ENCODE peak calls at places on chromosomes 1 and 21, in four cellular contexts. One of them, this sample, is unnamed.

GRCh38 chr1:29758764-29759499 is 522.6 kb downstream of the PTPRU start:
- DNase-seq in ovary: no peak
- DNase-seq in tibial nerve: no peak
- DNase-seq in prostate gland: no peak
- DNase-seq in this sample: no peak

GRCh38 chr1:202615501-202616354 is 94.5 kb downstream of the SYT2 start:
- DNase-seq in prostate gland: no peak
- DNase-seq in ovary: no peak
- DNase-seq in tibial nerve: no peak
- DNase-seq in this sample: no peak

GRCh38 chr1:11707621-11708276 is 16.2 kb downstream of the DRAXIN start:
- DNase-seq in ovary: no peak
- DNase-seq in prostate gland: peak
- DNase-seq in tibial nerve: no peak
- DNase-seq in this sample: no peak

GRCh38 chr1:91026777-91027176 is 4.9 kb upstream of the ZNF644 start:
- DNase-seq in tibial nerve: no peak
- DNase-seq in ovary: no peak
- DNase-seq in prostate gland: no peak
- DNase-seq in this sample: no peak

GRCh38 chr1:190373705-190374336 is 103.8 kb downstream of the BRINP3 start:
- DNase-seq in prostate gland: no peak
- DNase-seq in ovary: no peak
- DNase-seq in tibial nerve: no peak
- DNase-seq in this sample: no peak

GRCh38 chr1:17280894-17281293 is 27.1 kb upstream of the PADI4 start:
- DNase-seq in tibial nerve: no peak
- DNase-seq in prostate gland: no peak
- DNase-seq in ovary: no peak
- DNase-seq in this sample: no peak

GRCh38 chr1:7454052-7454815 is 316.9 kb upstream of the VAMP3 start:
- DNase-seq in ovary: no peak
- DNase-seq in tibial nerve: no peak
- DNase-seq in prostate gland: no peak
- DNase-seq in this sample: no peak

GRCh38 chr1:10046356-10047085 is 13.8 kb downstream of the UBE4B start:
- DNase-seq in prostate gland: no peak
- DNase-seq in ovary: no peak
- DNase-seq in tibial nerve: no peak
- DNase-seq in this sample: peak

GRCh38 chr1:172483448-172483847 is 39.6 kb upstream of the PIGC start:
- DNase-seq in ovary: no peak
- DNase-seq in tibial nerve: no peak
- DNase-seq in prostate gland: no peak
- DNase-seq in this sample: no peak

GRCh38 chr1:41695118-41695517 is 210.6 kb upstream of the EDN2 start:
- DNase-seq in prostate gland: peak
- DNase-seq in ovary: no peak
- DNase-seq in tibial nerve: no peak
- DNase-seq in this sample: no peak

GRCh38 chr1:210758261-210758660 is 375.7 kb downstream of the KCNH1 start:
- DNase-seq in ovary: no peak
- DNase-seq in prostate gland: no peak
- DNase-seq in tibial nerve: no peak
- DNase-seq in this sample: no peak

GRCh38 chr21:43991447-43991991 is 20.6 kb upstream of the TRAPPC10 start:
- DNase-seq in tibial nerve: no peak
- DNase-seq in prostate gland: no peak
- DNase-seq in ovary: peak
- DNase-seq in this sample: no peak

GRCh38 chr1:205064741-205065316 is 19.4 kb downstream of the TMEM81 start:
- DNase-seq in tibial nerve: no peak
- DNase-seq in prostate gland: no peak
- DNase-seq in ovary: no peak
- DNase-seq in this sample: no peak

GRCh38 chr1:198157847-198158765 is 1.3 kb downstream of the NEK7 start:
- DNase-seq in ovary: peak
- DNase-seq in tibial nerve: no peak
- DNase-seq in prostate gland: no peak
- DNase-seq in this sample: no peak

GRCh38 chr1:181531951-181532640 is 48.8 kb downstream of the CACNA1E start:
- DNase-seq in tibial nerve: no peak
- DNase-seq in ovary: no peak
- DNase-seq in prostate gland: no peak
- DNase-seq in this sample: no peak

GRCh38 chr1:39130297-39130696 is 74.2 kb upstream of the MACF1 start:
- DNase-seq in prostate gland: peak
- DNase-seq in ovary: no peak
- DNase-seq in tibial nerve: no peak
- DNase-seq in this sample: no peak

GRCh38 chr1:232176222-232176621 is 453.7 kb downstream of the SIPA1L2 start:
- DNase-seq in tibial nerve: no peak
- DNase-seq in ovary: no peak
- DNase-seq in prostate gland: no peak
- DNase-seq in this sample: no peak

GRCh38 chr21:28215214-28215954 is 777.3 kb downstream of the LTN1 start:
- DNase-seq in tibial nerve: no peak
- DNase-seq in prostate gland: no peak
- DNase-seq in ovary: no peak
- DNase-seq in this sample: no peak

GRCh38 chr1:41009466-41009865 is 12.1 kb downstream of the SLFNL1 start:
- DNase-seq in ovary: no peak
- DNase-seq in tibial nerve: no peak
- DNase-seq in prostate gland: no peak
- DNase-seq in this sample: no peak

GRCh38 chr1:3170566-3171453 is 101.8 kb downstream of the PRDM16 start:
- DNase-seq in tibial nerve: peak
- DNase-seq in prostate gland: peak
- DNase-seq in ovary: peak
- DNase-seq in this sample: peak

GRCh38 chr1:238912148-238912547 is 474.2 kb upstream of the CHRM3 start:
- DNase-seq in tibial nerve: no peak
- DNase-seq in ovary: no peak
- DNase-seq in prostate gland: no peak
- DNase-seq in this sample: no peak

GRCh38 chr1:6450943-6451373 is 15.0 kb downstream of the TNFRSF25 start:
- DNase-seq in prostate gland: no peak
- DNase-seq in tibial nerve: no peak
- DNase-seq in ovary: no peak
- DNase-seq in this sample: no peak

GRCh38 chr1:20578062-20578461 is 10.8 kb upstream of the CDA start:
- DNase-seq in prostate gland: no peak
- DNase-seq in tibial nerve: no peak
- DNase-seq in ovary: no peak
- DNase-seq in this sample: no peak

GRCh38 chr1:154454391-154455120 is 47.5 kb upstream of the TDRD10 start:
- DNase-seq in prostate gland: no peak
- DNase-seq in tibial nerve: no peak
- DNase-seq in ovary: no peak
- DNase-seq in this sample: no peak

GRCh38 chr1:91777630-91778300 is 108.2 kb downstream of the TGFBR3 start:
- DNase-seq in ovary: no peak
- DNase-seq in tibial nerve: no peak
- DNase-seq in prostate gland: no peak
- DNase-seq in this sample: no peak

GRCh38 chr21:37758997-37759396 is 157.3 kb downstream of the KCNJ6 start:
- DNase-seq in prostate gland: peak
- DNase-seq in ovary: no peak
- DNase-seq in tibial nerve: no peak
- DNase-seq in this sample: no peak

GRCh38 chr1:51063121-51063520 is 38.9 kb upstream of the C1orf185 start:
- DNase-seq in tibial nerve: no peak
- DNase-seq in ovary: no peak
- DNase-seq in prostate gland: no peak
- DNase-seq in this sample: no peak

GRCh38 chr21:15207231-15207630 is 142.4 kb upstream of the NRIP1 start:
- DNase-seq in ovary: no peak
- DNase-seq in prostate gland: no peak
- DNase-seq in tibial nerve: no peak
- DNase-seq in this sample: no peak

GRCh38 chr1:30805301-30806003 is 47.9 kb upstream of the LAPTM5 start:
- DNase-seq in ovary: no peak
- DNase-seq in tibial nerve: no peak
- DNase-seq in prostate gland: no peak
- DNase-seq in this sample: no peak

GRCh38 chr1:93604411-93604810 is 77.2 kb downstream of the BCAR3 start:
- DNase-seq in ovary: no peak
- DNase-seq in prostate gland: no peak
- DNase-seq in tibial nerve: no peak
- DNase-seq in this sample: no peak

GRCh38 chr1:91137173-91137852 is 115.5 kb upstream of the ZNF644 start:
- DNase-seq in tibial nerve: no peak
- DNase-seq in ovary: no peak
- DNase-seq in prostate gland: no peak
- DNase-seq in this sample: no peak

GRCh38 chr1:165495811-165496143 is 48.0 kb upstream of the LRRC52 start:
- DNase-seq in ovary: no peak
- DNase-seq in tibial nerve: no peak
- DNase-seq in prostate gland: no peak
- DNase-seq in this sample: no peak

GRCh38 chr21:24955275-24955961 is 651.9 kb downstream of the MRPL39 start:
- DNase-seq in prostate gland: no peak
- DNase-seq in tibial nerve: no peak
- DNase-seq in ovary: no peak
- DNase-seq in this sample: no peak
- H3K4me3 ChIP-seq in prostate gland: no peak
- H3K4me3 ChIP-seq in tibial nerve: no peak
- H3K4me3 ChIP-seq in ovary: no peak
- H3K4me3 ChIP-seq in this sample: no peak

GRCh38 chr1:226870323-226871046 is at the start of gene PSEN2:
- DNase-seq in tibial nerve: peak
- DNase-seq in ovary: peak
- DNase-seq in prostate gland: peak
- DNase-seq in this sample: peak
- TF ChIP-seq CTCF in tibial nerve: peak
- TF ChIP-seq CTCF in ovary: peak
- TF ChIP-seq CTCF in prostate gland: no peak
- TF ChIP-seq CTCF in this sample: no peak

DNA sequence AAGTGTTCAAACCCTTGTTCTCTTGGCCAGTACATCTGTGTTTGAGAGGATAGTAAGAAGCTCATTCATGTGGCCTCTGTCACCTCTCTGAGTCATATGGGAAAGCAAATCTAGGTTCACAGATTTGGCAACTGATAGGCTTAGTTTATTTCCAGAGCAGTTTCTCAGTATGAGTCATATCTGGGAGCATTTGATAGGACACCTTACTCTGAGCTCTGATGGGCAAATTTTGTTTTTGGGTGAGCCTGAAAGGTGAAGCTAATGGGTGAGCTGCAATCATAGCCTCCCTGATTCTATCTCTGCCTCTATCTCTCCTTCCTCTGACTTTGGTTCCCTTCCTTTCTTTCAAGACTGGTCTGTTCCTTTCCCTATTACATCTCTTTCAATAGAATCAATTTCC is 134.4 kb downstream of the S1PR1 start:
- DNase-seq in prostate gland: no peak
- DNase-seq in tibial nerve: no peak
- DNase-seq in ovary: no peak
- DNase-seq in this sample: no peak
- TF ChIP-seq POLR2A in prostate gland: no peak
- TF ChIP-seq POLR2A in tibial nerve: no peak
- TF ChIP-seq POLR2A in ovary: no peak
- TF ChIP-seq POLR2A in this sample: no peak

GRCh38 chr1:166952002-166952746 is 23.2 kb downstream of the ILDR2 start:
- DNase-seq in prostate gland: peak
- DNase-seq in tibial nerve: no peak
- DNase-seq in ovary: no peak
- DNase-seq in this sample: no peak
- H3K4me3 ChIP-seq in prostate gland: no peak
- H3K4me3 ChIP-seq in tibial nerve: no peak
- H3K4me3 ChIP-seq in ovary: no peak
- H3K4me3 ChIP-seq in this sample: no peak

GRCh38 chr21:40504825-40505224 is 342.1 kb downstream of the DSCAM start:
- DNase-seq in tibial nerve: no peak
- DNase-seq in ovary: no peak
- DNase-seq in prostate gland: no peak
- DNase-seq in this sample: no peak
- TF ChIP-seq CTCF in tibial nerve: no peak
- TF ChIP-seq CTCF in ovary: no peak
- TF ChIP-seq CTCF in prostate gland: no peak
- TF ChIP-seq CTCF in this sample: no peak

GRCh38 chr21:33914188-33914587 is 1.4 kb downstream of the ATP5PO start:
- DNase-seq in ovary: no peak
- DNase-seq in tibial nerve: no peak
- DNase-seq in prostate gland: no peak
- DNase-seq in this sample: no peak

GRCh38 chr21:33916200-33916567 is 580 bp upstream of the ATP5PO start:
- DNase-seq in prostate gland: no peak
- DNase-seq in tibial nerve: no peak
- DNase-seq in ovary: no peak
- DNase-seq in this sample: no peak

GRCh38 chr21:33909756-33910155 is 5.8 kb downstream of the ATP5PO start:
- DNase-seq in ovary: no peak
- DNase-seq in prostate gland: no peak
- DNase-seq in tibial nerve: no peak
- DNase-seq in this sample: no peak

GRCh38 chr21:33917421-33917820 is 1.8 kb upstream of the ATP5PO start:
- DNase-seq in ovary: no peak
- DNase-seq in prostate gland: no peak
- DNase-seq in tibial nerve: no peak
- DNase-seq in this sample: no peak

DNA sequence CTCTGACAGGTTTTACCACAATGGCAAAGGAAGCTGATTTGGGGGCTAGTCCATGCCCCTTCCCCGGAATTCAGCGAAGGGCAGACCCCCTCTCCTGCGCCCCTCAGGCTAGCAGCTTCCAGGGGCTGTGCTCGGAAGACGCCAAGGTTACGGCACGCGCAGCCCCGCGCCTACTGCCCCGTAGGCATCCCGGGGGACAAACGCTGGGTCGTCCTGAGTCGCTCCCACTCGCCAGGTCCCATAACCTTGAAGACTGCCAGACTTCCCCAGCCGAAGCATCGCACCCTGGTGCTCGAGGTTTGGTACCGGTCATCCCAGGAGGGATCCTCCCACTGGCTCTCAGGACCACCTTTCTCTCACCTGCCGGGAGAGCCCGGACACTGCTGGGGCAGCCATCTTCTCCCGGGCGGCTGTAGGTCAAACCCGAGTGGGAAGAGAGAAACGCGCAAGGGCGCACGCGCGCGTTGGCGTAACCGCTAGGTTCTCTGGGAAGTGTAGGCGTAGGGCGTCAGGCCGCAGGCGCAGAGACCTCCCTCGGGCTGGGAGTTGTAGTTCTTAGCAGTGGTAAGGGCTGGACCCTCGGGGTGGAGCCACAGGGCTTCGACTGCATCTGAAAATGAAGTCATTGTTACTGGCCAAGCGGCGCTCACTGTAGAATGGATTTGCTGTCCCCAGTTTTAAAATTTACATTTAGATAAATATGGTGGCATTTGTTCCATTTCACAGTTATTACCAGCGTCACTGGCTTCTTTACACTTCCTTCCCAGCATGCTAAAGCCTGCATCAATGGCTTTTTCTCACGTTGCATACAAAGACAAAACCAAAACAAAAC is at the start of gene ATP5PO:
- DNase-seq in ovary: peak
- DNase-seq in prostate gland: peak
- DNase-seq in tibial nerve: peak
- DNase-seq in this sample: peak
- TF ChIP-seq POLR2A in ovary: peak
- TF ChIP-seq POLR2A in prostate gland: peak
- TF ChIP-seq POLR2A in tibial nerve: peak
- TF ChIP-seq POLR2A in this sample: peak

This sample was measured in lower leg skin.